ENCODE peak calls at places on chromosomes 6 and 20, in eight cellular contexts. Z is fibroblast of pulmonary artery; D is CD8-positive, alpha-beta T cell; F is activated naive CD8-positive, alpha-beta T cell treated with anti-CD3 and anti-CD28 coated beads, Interleukin-2, amount 50 U/mL, for 24 hours; T is Daoy; G is psoas muscle; J is HEK293T; Y is CD4-positive, alpha-beta memory T cell. A is an unnamed sample.

GRCh38 chr20:31669876-31670275 is 32.2 kb downstream of the COX4I2 start:
- DNase-seq in F (no peak), Z (no peak), T (no peak), D (no peak), Y (no peak), G (no peak), J (no peak), A (no peak)

GRCh38 chr6:136138003-136138402 is 112.1 kb downstream of the MTFR2 start:
- DNase-seq in Y (no peak), F (no peak), T (no peak), Z (no peak), J (no peak), G (no peak), D (no peak), A (no peak)

GRCh38 chr20:57095426-57095825 is 171.0 kb downstream of the BMP7 start:
- DNase-seq in G (no peak), Y (no peak), J (no peak), Z (no peak), D (no peak), F (no peak), T (no peak), A (no peak)

GRCh38 chr20:25055711-25056492 is 2.0 kb downstream of the ACSS1 start:
- DNase-seq in Y (no peak), G (no peak), Z (no peak), T (peak; percentile 57), D (no peak), J (no peak), F (no peak), A (no peak)

GRCh38 chr6:25637946-25638345 is 14.1 kb upstream of the SCGN start:
- DNase-seq in G (no peak), Z (no peak), T (no peak), F (no peak), Y (no peak), J (no peak), D (no peak), A (no peak)

GRCh38 chr6:81767163-81768000 is 14.9 kb upstream of the TENT5A start:
- DNase-seq in J (no peak), Y (no peak), F (no peak), Z (peak; percentile 46), G (no peak), T (no peak), D (no peak), A (no peak)

GRCh38 chr20:478949-479429 is 16.7 kb upstream of the TBC1D20 start:
- DNase-seq in D (no peak), Z (peak; percentile 79), F (no peak), T (peak; percentile 21), G (no peak), Y (peak; percentile 72), J (peak; percentile 51), A (peak; percentile 56)

GRCh38 chr6:31293343-31293742 is 21.5 kb upstream of the HLA-C start:
- DNase-seq in J (peak; percentile 31), Z (peak; percentile 58), Y (no peak), F (no peak), D (no peak), T (no peak), G (no peak), A (no peak)

GRCh38 chr6:146913842-146914562 is 290.2 kb upstream of the STXBP5 start:
- DNase-seq in G (peak; percentile 67), J (peak; percentile 60), D (no peak), Z (peak; percentile 99), T (peak; percentile 99), Y (no peak), F (peak; percentile 7), A (peak; percentile 10)

GRCh38 chr6:78810146-78810545 is 57.2 kb upstream of the IRAK1BP1 start:
- DNase-seq in F (no peak), Z (peak; percentile 65), G (no peak), J (peak; percentile 34), D (no peak), Y (no peak), T (no peak), A (peak; percentile 41)

GRCh38 chr20:19621072-19621471 is 137.0 kb upstream of the RIN2 start:
- DNase-seq in J (no peak), Z (no peak), Y (no peak), D (no peak), F (no peak), G (no peak), T (peak; percentile 23), A (no peak)

GRCh38 chr6:18501313-18502013 is 114.3 kb downstream of the RNF144B start:
- DNase-seq in Z (peak; percentile 92), Y (no peak), J (no peak), F (peak; percentile 12), D (no peak), T (peak; percentile 23), G (peak; percentile 58), A (no peak)

GRCh38 chr6:85747654-85748053 is 105.0 kb upstream of the SYNCRIP start:
- DNase-seq in T (no peak), Z (peak; percentile 53), Y (no peak), F (no peak), D (no peak), J (no peak), G (no peak), A (no peak)

GRCh38 chr20:45945678-45946148 is 11.2 kb downstream of the PCIF1 start:
- DNase-seq in F (no peak), T (peak; percentile 54), J (no peak), G (no peak), Y (no peak), Z (no peak), D (no peak), A (no peak)

GRCh38 chr6:5091210-5091609 is 6.1 kb downstream of the PPP1R3G start:
- DNase-seq in G (no peak), J (no peak), Y (no peak), F (no peak), T (no peak), Z (no peak), D (no peak), A (no peak)

GRCh38 chr6:27478141-27478705 is 5.3 kb upstream of the ZNF184 start:
- DNase-seq in G (no peak), T (peak; percentile 12), D (no peak), Z (peak; percentile 30), F (no peak), J (peak; percentile 8), Y (no peak), A (no peak)

GRCh38 chr6:143408787-143409162 is 41.7 kb downstream of the ADAT2 start:
- DNase-seq in Z (no peak), D (no peak), G (no peak), J (no peak), F (no peak), Y (no peak), T (no peak), A (no peak)